ENCODE peak calls at places on chromosomes 2 and 18, in eight cellular contexts. Q is fibroblast of mammary gland, K is IMR-90, V is fibroblast of the aortic adventitia, G is HFFc6, M is psoas muscle, P is lower lobe of right lung, R is GM12865. O is an unnamed sample.

GRCh38 chr18:48616484-48617255 is 77.8 kb downstream of the CTIF start:
- DNase-seq in R (no peak), P (no peak), K (no peak), Q (peak; percentile 36), V (peak; percentile 82), M (no peak), G (no peak), O (no peak)

GRCh38 chr2:48548871-48549270 is 18.9 kb downstream of the STON1 start:
- DNase-seq in P (no peak), Q (no peak), R (no peak), G (no peak), K (peak; percentile 62), V (peak; percentile 76), M (no peak), O (no peak)

GRCh38 chr18:75574197-75574596 is 146.7 kb upstream of the SMIM21 start:
- DNase-seq in R (no peak), G (no peak), K (peak; percentile 16), Q (no peak), P (no peak), M (no peak), V (peak; percentile 16), O (no peak)

GRCh38 chr2:317501-318424 is 29.9 kb upstream of the ALKAL2 start:
- DNase-seq in M (no peak), P (no peak), Q (peak; percentile 68), G (no peak), R (peak; percentile 31), V (peak; percentile 12), K (peak; percentile 10), O (no peak)

GRCh38 chr2:21715865-21716264 is 592.1 kb downstream of the TDRD15 start:
- DNase-seq in G (no peak), R (no peak), P (no peak), V (no peak), M (no peak), Q (no peak), K (no peak), O (no peak)

GRCh38 chr2:20589975-20590703 is 60.8 kb downstream of the HS1BP3 start:
- DNase-seq in Q (peak; percentile 76), R (no peak), M (peak; percentile 21), P (peak; percentile 50), V (no peak), K (peak; percentile 35), G (peak; percentile 43), O (no peak)

GRCh38 chr2:16900405-16901025 is 234.9 kb upstream of the CYRIA start:
- DNase-seq in R (peak; percentile 61), K (no peak), G (no peak), M (no peak), V (no peak), P (no peak), Q (no peak), O (no peak)

GRCh38 chr18:79573921-79574491 is 105.6 kb upstream of the CTDP1 start:
- DNase-seq in K (no peak), R (no peak), G (no peak), Q (no peak), M (peak; percentile 44), V (no peak), P (peak; percentile 42), O (peak; percentile 2)

GRCh38 chr2:186761814-186762213 is 68.0 kb downstream of the FAM171B start:
- DNase-seq in R (no peak), V (no peak), K (no peak), P (no peak), M (no peak), Q (no peak), G (no peak), O (no peak)

GRCh38 chr2:118830886-118831285 is 16.6 kb downstream of the EN1 start:
- DNase-seq in V (no peak), P (no peak), M (no peak), K (no peak), R (no peak), Q (no peak), G (no peak), O (no peak)

GRCh38 chr2:231819449-231820042 is 33.3 kb downstream of the COPS7B start:
- DNase-seq in V (no peak), P (no peak), Q (no peak), K (no peak), R (no peak), G (no peak), M (no peak), O (no peak)

GRCh38 chr2:27186613-27187345 is 25.1 kb upstream of the ATRAID start:
- DNase-seq in G (no peak), Q (no peak), M (no peak), K (no peak), V (no peak), R (no peak), P (no peak), O (no peak)

GRCh38 chr18:14942275-14942674 is 194.3 kb downstream of the ANKRD30B start:
- DNase-seq in K (no peak), R (no peak), G (no peak), Q (no peak), M (no peak), P (no peak), V (no peak), O (no peak)

GRCh38 chr2:189685540-189686229 is 11.2 kb downstream of the ANKAR start:
- DNase-seq in R (peak; percentile 29), G (peak; percentile 25), K (peak; percentile 78), M (no peak), P (no peak), Q (peak; percentile 70), V (peak; percentile 80), O (no peak)

GRCh38 chr2:123453046-123453445 is 572.0 kb upstream of the CNTNAP5 start:
- DNase-seq in Q (no peak), V (no peak), K (no peak), M (no peak), P (no peak), G (no peak), R (no peak), O (no peak)

GRCh38 chr2:118386636-118387302 is 298.5 kb downstream of the INSIG2 start:
- DNase-seq in R (no peak), M (no peak), K (peak; percentile 85), Q (peak; percentile 99), G (peak; percentile 18), P (no peak), V (peak; percentile 70), O (no peak)

GRCh38 chr18:14919666-14920065 is 171.7 kb downstream of the ANKRD30B start:
- DNase-seq in P (no peak), K (no peak), Q (no peak), M (no peak), V (no peak), R (no peak), G (no peak), O (no peak)

GRCh38 chr18:37420315-37420880 is 145.2 kb downstream of the CELF4 start:
- DNase-seq in R (no peak), P (no peak), M (no peak), V (no peak), G (no peak), K (no peak), Q (no peak), O (no peak)

GRCh38 chr2:214816135-214816534 is 6.7 kb upstream of the BARD1 start:
- DNase-seq in M (no peak), K (no peak), R (no peak), G (no peak), P (no peak), Q (no peak), V (no peak), O (no peak)

DNA sequence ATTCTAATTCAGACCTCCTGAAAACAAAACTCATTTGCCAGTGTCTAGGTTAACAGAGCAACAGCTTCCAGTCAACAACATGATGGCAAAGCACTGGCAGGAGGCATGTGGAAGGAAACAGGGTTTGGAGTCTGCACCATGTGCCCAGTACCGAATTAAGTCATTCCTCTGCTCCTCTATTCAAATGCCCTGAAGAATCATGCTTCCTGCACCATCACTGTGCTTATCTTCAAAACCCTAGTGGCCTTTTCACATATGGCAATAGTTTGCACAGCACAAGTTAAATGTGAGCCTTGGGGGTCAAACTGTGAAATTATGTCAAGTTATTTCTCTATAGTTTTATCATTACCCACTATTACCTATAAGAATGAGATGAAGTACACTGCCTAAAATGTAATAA is 75.4 kb upstream of the GRB14 start:
- DNase-seq in G (no peak), Q (no peak), R (no peak), K (no peak), V (no peak), M (no peak), P (no peak), O (no peak)
- TF ChIP-seq CTCF in G (peak; percentile 37), Q (no peak), R (no peak), K (no peak), V (peak; percentile 14), M (no peak), P (no peak), O (no peak)

DNA sequence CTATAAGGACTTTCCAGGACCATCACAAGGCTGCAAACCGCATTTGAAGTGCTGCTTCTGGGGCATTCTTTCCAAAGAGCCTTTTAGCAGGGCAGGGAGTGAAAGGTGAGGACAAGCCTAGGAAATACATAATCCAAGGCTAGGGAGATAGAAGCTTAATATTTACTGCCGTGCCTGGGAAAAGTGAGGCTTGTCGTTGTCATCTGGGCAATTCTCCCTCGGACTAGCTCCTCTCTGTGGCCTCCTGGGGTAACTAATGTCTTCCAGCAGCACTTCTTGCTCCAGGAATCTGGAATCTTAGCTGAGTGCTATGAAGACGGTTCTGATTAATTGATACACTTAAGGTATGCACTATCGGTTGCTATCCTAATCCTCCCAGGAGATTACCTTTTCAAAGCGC is 69.3 kb upstream of the ATL2 start:
- DNase-seq in Q (no peak), P (no peak), R (no peak), K (no peak), G (no peak), V (no peak), M (no peak), O (no peak)
- TF ChIP-seq CTCF in Q (peak; percentile 4), P (no peak), R (no peak), K (no peak), G (no peak), V (peak; percentile 26), M (no peak), O (no peak)

DNA sequence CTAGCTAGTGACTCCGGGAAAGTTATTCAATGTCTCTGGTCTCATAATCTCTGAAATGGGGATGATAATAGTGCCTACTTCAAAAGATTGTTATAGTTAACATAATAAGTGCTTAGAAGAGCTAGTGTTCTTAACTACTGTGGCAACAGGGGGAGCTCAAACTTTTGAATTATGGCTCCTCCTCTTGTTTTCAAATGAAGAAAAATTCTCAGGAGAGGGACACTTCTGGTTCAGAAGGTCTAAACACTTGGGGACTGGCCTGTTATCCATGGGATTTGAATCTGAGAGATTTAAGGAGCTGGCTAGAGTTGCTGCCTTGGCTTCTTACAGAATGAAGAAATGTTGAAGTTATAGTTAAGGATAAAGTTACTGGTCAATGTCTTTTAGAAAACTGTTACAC is 92.2 kb upstream of the ITGB6 start:
- DNase-seq in Q (peak; percentile 55), V (peak; percentile 69), G (peak; percentile 37), K (peak; percentile 36), P (no peak), M (no peak), R (no peak), O (no peak)
- TF ChIP-seq CTCF in Q (peak; percentile 28), V (peak; percentile 27), G (peak; percentile 56), K (no peak), P (no peak), M (no peak), R (no peak), O (no peak)

GRCh38 chr2:62000538-62000937 is 95.1 kb downstream of the COMMD1 start:
- DNase-seq in P (no peak), R (no peak), V (no peak), Q (no peak), M (no peak), G (no peak), K (no peak), O (no peak)

GRCh38 chr2:61995515-61995914 is 90.0 kb downstream of the COMMD1 start:
- DNase-seq in M (no peak), Q (no peak), R (peak; percentile 84), G (no peak), V (no peak), K (no peak), P (no peak), O (no peak)

GRCh38 chr2:62001431-62001830 is 96.0 kb downstream of the COMMD1 start:
- DNase-seq in V (no peak), G (no peak), K (no peak), Q (no peak), M (no peak), R (no peak), P (no peak), O (no peak)
- TF ChIP-seq CTCF in V (no peak), G (no peak), K (no peak), Q (no peak), M (no peak), R (no peak), P (no peak), O (no peak)